ENCODE peak calls at places on chromosomes 2 and 18, in seven cellular contexts. One of them, this sample, is unnamed.

GRCh38 chr2:101729521-101730190 is 32.1 kb downstream of the MAP4K4 start:
- DNase-seq in thyroid gland: no peak
- DNase-seq in K562: no peak
- DNase-seq in breast epithelium: no peak
- DNase-seq in endothelial cell of umbilical vein: no peak
- DNase-seq in ovary: no peak
- DNase-seq in IMR-90: no peak
- DNase-seq in this sample: no peak

GRCh38 chr2:241154915-241155314 is 4.6 kb downstream of the PPP1R7 start:
- DNase-seq in thyroid gland: no peak
- DNase-seq in breast epithelium: no peak
- DNase-seq in IMR-90: peak; percentile 77
- DNase-seq in ovary: no peak
- DNase-seq in K562: no peak
- DNase-seq in endothelial cell of umbilical vein: no peak
- DNase-seq in this sample: no peak

GRCh38 chr2:29528891-29529520 is 392.4 kb downstream of the ALK start:
- DNase-seq in endothelial cell of umbilical vein: no peak
- DNase-seq in IMR-90: peak; percentile 79
- DNase-seq in thyroid gland: no peak
- DNase-seq in K562: no peak
- DNase-seq in ovary: no peak
- DNase-seq in breast epithelium: no peak
- DNase-seq in this sample: no peak

GRCh38 chr2:96898636-96899035 is 28.8 kb upstream of the SEMA4C start:
- DNase-seq in K562: no peak
- DNase-seq in IMR-90: no peak
- DNase-seq in thyroid gland: no peak
- DNase-seq in breast epithelium: no peak
- DNase-seq in endothelial cell of umbilical vein: no peak
- DNase-seq in ovary: no peak
- DNase-seq in this sample: no peak

GRCh38 chr18:8802031-8802679 is 96.8 kb downstream of the MTCL1 start:
- DNase-seq in endothelial cell of umbilical vein: no peak
- DNase-seq in IMR-90: no peak
- DNase-seq in K562: no peak
- DNase-seq in thyroid gland: no peak
- DNase-seq in ovary: no peak
- DNase-seq in breast epithelium: no peak
- DNase-seq in this sample: no peak

GRCh38 chr2:231337807-231338759 is 57.4 kb upstream of the B3GNT7 start:
- DNase-seq in IMR-90: no peak
- DNase-seq in K562: no peak
- DNase-seq in breast epithelium: no peak
- DNase-seq in ovary: no peak
- DNase-seq in endothelial cell of umbilical vein: no peak
- DNase-seq in thyroid gland: no peak
- DNase-seq in this sample: no peak

GRCh38 chr2:181847729-181848128 is 43.8 kb upstream of the ITPRID2 start:
- DNase-seq in breast epithelium: no peak
- DNase-seq in K562: no peak
- DNase-seq in endothelial cell of umbilical vein: no peak
- DNase-seq in thyroid gland: no peak
- DNase-seq in ovary: no peak
- DNase-seq in IMR-90: no peak
- DNase-seq in this sample: no peak

GRCh38 chr2:105379741-105380186 is 19.1 kb downstream of the FHL2 start:
- DNase-seq in ovary: no peak
- DNase-seq in IMR-90: no peak
- DNase-seq in breast epithelium: no peak
- DNase-seq in thyroid gland: no peak
- DNase-seq in K562: no peak
- DNase-seq in endothelial cell of umbilical vein: peak; percentile 72
- DNase-seq in this sample: no peak

GRCh38 chr2:128395640-128396499 is 77.2 kb upstream of the HS6ST1 start:
- DNase-seq in endothelial cell of umbilical vein: peak; percentile 59
- DNase-seq in ovary: no peak
- DNase-seq in IMR-90: peak; percentile 10
- DNase-seq in K562: no peak
- DNase-seq in thyroid gland: peak; percentile 19
- DNase-seq in breast epithelium: no peak
- DNase-seq in this sample: no peak

GRCh38 chr2:238929242-238930081 is 81.6 kb downstream of the TWIST2 start:
- DNase-seq in IMR-90: peak; percentile 30
- DNase-seq in breast epithelium: no peak
- DNase-seq in thyroid gland: peak; percentile 14
- DNase-seq in K562: no peak
- DNase-seq in ovary: peak; percentile 46
- DNase-seq in endothelial cell of umbilical vein: peak; percentile 93
- DNase-seq in this sample: no peak

DNA sequence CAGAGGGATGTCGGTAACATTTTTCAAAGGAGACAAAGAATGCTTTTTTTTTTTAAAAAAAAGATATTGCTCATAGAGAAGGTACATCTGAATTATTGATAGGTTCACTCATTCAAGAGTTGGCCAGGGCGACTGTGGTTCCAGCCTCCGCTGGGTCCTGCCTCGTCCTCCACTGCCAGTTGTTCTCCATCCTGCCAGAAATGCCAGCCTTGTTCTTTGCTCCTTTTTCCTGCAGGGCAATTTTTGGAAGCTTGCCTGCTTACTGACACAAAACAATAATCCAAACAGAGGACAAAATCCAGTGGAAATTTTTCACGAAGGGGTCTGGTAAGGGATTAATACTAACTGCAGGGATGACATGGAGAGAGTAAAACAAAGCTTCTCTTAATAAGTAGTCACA is 1113.0 kb downstream of the CBLN2 start:
- DNase-seq in endothelial cell of umbilical vein: no peak
- DNase-seq in thyroid gland: no peak
- DNase-seq in K562: no peak
- DNase-seq in breast epithelium: no peak
- DNase-seq in ovary: no peak
- DNase-seq in IMR-90: no peak
- DNase-seq in this sample: no peak
- H3K9me3 ChIP-seq in endothelial cell of umbilical vein: no peaks in the 10 kb centered on the region
- H3K9me3 ChIP-seq in thyroid gland: no peaks in the 10 kb centered on the region
- H3K9me3 ChIP-seq in K562: no peaks in the 10 kb centered on the region
- H3K9me3 ChIP-seq in breast epithelium: no peaks in the 10 kb centered on the region
- H3K9me3 ChIP-seq in ovary: no peaks in the 10 kb centered on the region
- H3K9me3 ChIP-seq in IMR-90: peaks cover 4% of the 10 kb centered on the region
- H3K9me3 ChIP-seq in this sample: no peaks in the 10 kb centered on the region

GRCh38 chr18:267380-267687 is 513 bp downstream of the THOC1 start:
- DNase-seq in ovary: no peak
- DNase-seq in breast epithelium: no peak
- DNase-seq in thyroid gland: no peak
- DNase-seq in K562: no peak
- DNase-seq in endothelial cell of umbilical vein: no peak
- DNase-seq in IMR-90: no peak
- DNase-seq in this sample: no peak

GRCh38 chr18:272650-273049 is 4.8 kb upstream of the THOC1 start:
- DNase-seq in breast epithelium: no peak
- DNase-seq in thyroid gland: no peak
- DNase-seq in endothelial cell of umbilical vein: no peak
- DNase-seq in ovary: no peak
- DNase-seq in IMR-90: no peak
- DNase-seq in K562: no peak
- DNase-seq in this sample: no peak

GRCh38 chr18:273525-273924 is 5.7 kb upstream of the THOC1 start:
- DNase-seq in IMR-90: no peak
- DNase-seq in breast epithelium: no peak
- DNase-seq in thyroid gland: no peak
- DNase-seq in ovary: no peak
- DNase-seq in K562: no peak
- DNase-seq in endothelial cell of umbilical vein: no peak
- DNase-seq in this sample: no peak

GRCh38 chr18:267688-268552 is at the start of gene THOC1:
- DNase-seq in breast epithelium: peak; percentile 85
- DNase-seq in thyroid gland: peak; percentile 93
- DNase-seq in IMR-90: peak; percentile 94
- DNase-seq in endothelial cell of umbilical vein: peak; percentile 93
- DNase-seq in K562: peak; percentile 92
- DNase-seq in ovary: peak; percentile 92
- DNase-seq in this sample: peak; percentile 66

DNA sequence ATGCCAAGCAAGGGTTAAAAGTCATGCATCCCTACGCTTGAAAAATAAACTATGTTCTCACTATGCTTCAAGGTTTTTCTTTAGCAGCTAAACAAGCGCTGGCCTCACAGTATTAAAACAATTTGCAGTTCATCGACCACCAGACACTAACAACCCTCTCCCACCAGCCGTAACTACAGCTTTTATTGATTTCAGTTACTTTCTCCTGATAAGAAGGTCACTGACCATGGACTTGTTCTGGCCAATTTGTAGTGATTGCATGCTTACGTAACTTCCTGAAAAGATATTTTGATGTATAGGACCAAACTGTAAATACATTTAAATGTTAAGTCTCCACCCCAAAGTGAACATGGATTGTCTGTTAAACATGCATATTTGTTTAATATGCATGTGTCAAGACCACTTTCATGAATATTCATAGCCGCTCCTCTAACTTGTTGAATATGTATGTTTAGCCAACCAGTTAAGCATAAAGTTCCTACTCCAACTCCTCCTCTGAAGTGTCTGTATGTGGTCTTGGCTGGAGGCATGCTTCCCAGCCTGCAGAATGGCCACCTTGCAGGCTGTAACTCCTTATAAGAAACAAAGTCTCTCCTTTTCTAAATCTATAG is 1.7 kb upstream of the THOC1 start:
- DNase-seq in K562: no peak
- DNase-seq in thyroid gland: no peak
- DNase-seq in breast epithelium: no peak
- DNase-seq in IMR-90: no peak
- DNase-seq in ovary: no peak
- DNase-seq in endothelial cell of umbilical vein: no peak
- DNase-seq in this sample: no peak
- H3K27ac ChIP-seq in K562: no peak overlapping the region
- H3K27ac ChIP-seq in thyroid gland: no peak overlapping the region
- H3K27ac ChIP-seq in breast epithelium: no peak overlapping the region
- H3K27ac ChIP-seq in IMR-90: no peak overlapping the region
- H3K27ac ChIP-seq in ovary: no peak overlapping the region
- H3K27ac ChIP-seq in endothelial cell of umbilical vein: no peak overlapping the region
- H3K27ac ChIP-seq in this sample: no peak overlapping the region

DNA sequence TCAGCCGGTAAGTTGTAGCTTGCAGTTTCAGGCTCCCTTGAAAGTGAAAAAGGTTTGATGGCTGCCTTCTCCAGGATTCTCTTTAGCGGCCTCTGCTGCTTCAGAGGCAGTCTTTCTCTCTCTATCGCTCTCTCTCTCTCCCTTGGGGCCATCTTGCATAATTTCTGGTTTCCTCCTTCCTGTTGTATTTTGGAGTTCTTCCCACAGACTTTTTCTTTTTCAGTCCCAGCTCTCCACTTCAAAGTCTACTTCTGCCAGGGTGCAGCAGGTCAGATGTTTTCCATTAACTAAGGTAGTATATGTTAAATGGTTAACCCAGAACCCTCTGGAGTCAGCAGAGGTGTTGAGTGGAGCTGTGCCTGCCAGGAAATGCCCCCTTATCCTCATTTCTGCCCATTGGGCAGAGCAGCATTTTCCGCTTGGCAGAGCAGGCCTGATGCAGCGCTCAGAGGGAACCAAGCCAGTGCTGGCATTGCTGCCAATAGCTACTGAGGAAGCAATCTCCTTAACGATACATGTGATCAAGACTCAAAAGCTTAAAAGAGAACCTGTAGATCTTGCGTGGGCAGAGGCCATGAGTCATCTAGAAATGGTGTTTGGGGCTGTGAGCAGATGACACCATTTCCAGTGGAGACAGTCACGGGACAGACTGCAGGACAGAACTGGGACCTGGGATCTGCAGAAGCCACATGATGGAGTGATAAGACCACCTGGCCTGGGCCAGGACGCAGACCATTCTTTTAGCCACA is 20.8 kb downstream of the DBI start:
- DNase-seq in K562: peak; percentile 28
- DNase-seq in endothelial cell of umbilical vein: peak; percentile 20
- DNase-seq in breast epithelium: peak; percentile 86
- DNase-seq in IMR-90: peak; percentile 20
- DNase-seq in ovary: peak; percentile 60
- DNase-seq in thyroid gland: peak; percentile 97
- DNase-seq in this sample: no peak
- TF ChIP-seq POLR2A in K562: no peak
- TF ChIP-seq POLR2A in endothelial cell of umbilical vein: no peak
- TF ChIP-seq POLR2A in breast epithelium: no peak
- TF ChIP-seq POLR2A in IMR-90: no peak
- TF ChIP-seq POLR2A in ovary: no peak
- TF ChIP-seq POLR2A in thyroid gland: no peak
- TF ChIP-seq POLR2A in this sample: no peak

DNA sequence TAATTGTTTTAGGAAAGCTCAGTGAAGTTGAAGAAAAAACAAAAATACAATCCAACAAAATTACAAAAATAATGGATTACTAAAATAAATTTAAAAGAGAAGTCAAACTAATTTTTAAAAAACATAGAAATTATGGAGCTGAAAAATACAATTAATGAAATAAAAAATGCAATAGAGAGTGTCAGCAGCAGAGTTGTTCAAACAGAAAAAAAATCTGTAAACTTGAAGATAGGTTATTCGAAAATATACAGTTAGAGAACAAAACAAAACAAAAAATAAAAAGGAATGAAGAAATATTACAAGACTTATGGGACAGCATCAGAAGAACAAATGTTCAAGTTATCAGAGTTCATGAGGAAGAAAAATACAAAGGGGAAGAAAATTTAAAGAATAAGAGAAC is 114.7 kb downstream of the GULP1 start:
- DNase-seq in breast epithelium: no peak
- DNase-seq in endothelial cell of umbilical vein: no peak
- DNase-seq in ovary: no peak
- DNase-seq in thyroid gland: no peak
- DNase-seq in K562: no peak
- DNase-seq in IMR-90: no peak
- DNase-seq in this sample: no peak
- H3K9me3 ChIP-seq in breast epithelium: peaks cover 3% of the 10 kb centered on the region
- H3K9me3 ChIP-seq in endothelial cell of umbilical vein: no peaks in the 10 kb centered on the region
- H3K9me3 ChIP-seq in ovary: no peaks in the 10 kb centered on the region
- H3K9me3 ChIP-seq in thyroid gland: no peaks in the 10 kb centered on the region
- H3K9me3 ChIP-seq in K562: peaks cover 5% of the 10 kb centered on the region
- H3K9me3 ChIP-seq in IMR-90: peaks cover 4% of the 10 kb centered on the region
- H3K9me3 ChIP-seq in this sample: no peaks in the 10 kb centered on the region

DNA sequence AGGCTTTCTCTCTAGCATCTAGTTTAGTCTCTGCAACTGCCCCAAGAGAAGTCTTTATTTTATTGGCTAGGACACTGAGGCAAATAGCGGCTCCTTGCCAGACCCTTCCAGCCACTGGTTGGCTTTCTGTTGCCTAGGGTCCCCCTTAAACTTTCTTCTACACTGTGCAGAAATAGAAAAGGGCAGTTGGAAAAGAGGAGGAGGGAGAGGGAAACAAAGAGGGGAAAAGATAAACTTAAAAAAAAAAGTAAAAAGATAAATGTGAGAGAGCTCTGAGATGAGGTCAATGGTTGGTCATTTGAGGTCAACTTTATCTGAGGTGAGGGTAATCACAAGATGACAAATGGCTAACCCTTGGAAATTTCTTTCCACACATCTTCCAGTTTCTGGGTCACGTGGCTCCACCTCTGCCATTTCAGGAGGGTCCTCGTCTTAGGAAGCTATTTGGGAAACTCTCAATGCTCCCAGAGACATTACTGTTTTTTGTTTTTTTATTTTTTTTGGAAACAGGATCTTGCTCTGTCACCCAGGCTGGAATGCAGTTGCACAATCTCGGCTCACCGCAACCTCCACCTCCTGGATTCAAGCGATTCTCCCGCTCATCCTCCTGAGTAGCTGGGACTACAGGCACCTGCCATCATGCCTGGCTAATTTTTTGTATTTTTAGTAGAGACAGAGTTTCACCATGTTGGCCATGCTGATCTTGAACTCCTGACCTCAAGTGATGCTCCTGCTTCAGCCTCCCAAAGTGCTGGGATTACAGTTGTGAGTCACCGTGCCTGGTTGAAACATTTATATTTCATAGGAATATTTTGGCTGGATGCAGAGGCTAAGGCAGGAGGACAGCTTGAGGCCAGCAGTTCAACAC is 199.8 kb downstream of the TGIF1 start:
- DNase-seq in breast epithelium: peak; percentile 74
- DNase-seq in ovary: peak; percentile 45
- DNase-seq in K562: no peak
- DNase-seq in IMR-90: peak; percentile 83
- DNase-seq in endothelial cell of umbilical vein: no peak
- DNase-seq in thyroid gland: no peak
- DNase-seq in this sample: no peak
- H3K27ac ChIP-seq in breast epithelium: peak overlapping the region; percentile 68
- H3K27ac ChIP-seq in ovary: no peak overlapping the region
- H3K27ac ChIP-seq in K562: peak overlapping the region; percentile 42
- H3K27ac ChIP-seq in IMR-90: peak overlapping the region; percentile 91
- H3K27ac ChIP-seq in endothelial cell of umbilical vein: peak overlapping the region; percentile 66
- H3K27ac ChIP-seq in thyroid gland: no peak overlapping the region
- H3K27ac ChIP-seq in this sample: no peak overlapping the region

This sample was measured in esophagus squamous epithelium.